ENCODE peak calls at places on chromosomes 16 and 17, in nine cellular contexts. C, K, W, G, M, H, X, J and A are unnamed samples.

GRCh38 chr16:83305092-83305491 is 502.7 kb upstream of the HSBP1 start:
- DNase-seq in C (no peak), K (no peak), W (no peak), G (peak), M (no peak), H (no peak), X (peak), J (no peak), A (no peak)

GRCh38 chr16:11004957-11005610 is 60.7 kb downstream of the CLEC16A start:
- DNase-seq in C (no peak), K (no peak), W (no peak), G (peak), M (no peak), H (no peak), X (no peak), J (no peak), A (no peak)

GRCh38 chr17:1590031-1590746 is 27.6 kb upstream of the PITPNA start:
- DNase-seq in C (no peak), K (no peak), W (no peak), G (peak), M (no peak), H (peak), X (peak), J (no peak), A (no peak)

GRCh38 chr17:79771276-79771675 is 6.7 kb upstream of the CBX2 start:
- DNase-seq in C (no peak), K (no peak), W (no peak), G (no peak), M (no peak), H (no peak), X (no peak), J (no peak), A (no peak)

GRCh38 chr17:21020622-21021021 is 22.2 kb downstream of the USP22 start:
- DNase-seq in C (no peak), K (no peak), W (no peak), G (no peak), M (no peak), H (no peak), X (no peak), J (no peak), A (no peak)

GRCh38 chr16:68643847-68644246 is 1.3 kb upstream of the CDH3 start:
- DNase-seq in C (no peak), K (no peak), W (no peak), G (no peak), M (no peak), H (no peak), X (no peak), J (no peak), A (no peak)

GRCh38 chr16:46857261-46857962 is 26.4 kb upstream of the C16orf87 start:
- DNase-seq in C (no peak), K (no peak), W (peak), G (no peak), M (peak), H (no peak), X (peak), J (no peak), A (no peak)

GRCh38 chr17:50779747-50780363 is 12.5 kb upstream of the ANKRD40CL start:
- DNase-seq in C (no peak), K (no peak), W (no peak), G (no peak), M (no peak), H (no peak), X (no peak), J (no peak), A (no peak)

GRCh38 chr16:48366165-48367093 is 18.8 kb downstream of the SIAH1 start:
- DNase-seq in C (no peak), K (peak), W (peak), G (peak), M (peak), H (no peak), X (peak), J (no peak), A (no peak)

GRCh38 chr16:2475413-2476344 is 752 bp downstream of the TBC1D24 start:
- DNase-seq in C (no peak), K (no peak), W (no peak), G (no peak), M (no peak), H (no peak), X (no peak), J (no peak), A (no peak)

GRCh38 chr17:44959821-44960523 is 8.1 kb downstream of the C1QL1 start:
- DNase-seq in C (no peak), K (no peak), W (no peak), G (no peak), M (no peak), H (no peak), X (no peak), J (no peak), A (no peak)

GRCh38 chr17:63497708-63498483 is 21.0 kb downstream of the ACE start:
- DNase-seq in C (no peak), K (no peak), W (no peak), G (no peak), M (no peak), H (no peak), X (no peak), J (no peak), A (no peak)

GRCh38 chr16:6864670-6865069 is 468.0 kb upstream of the RBFOX1 start:
- DNase-seq in C (no peak), K (no peak), W (no peak), G (no peak), M (no peak), H (no peak), X (no peak), J (no peak), A (no peak)

GRCh38 chr16:30761427-30761927 is 385 bp downstream of the CFAP119 start:
- DNase-seq in C (no peak), K (no peak), W (no peak), G (no peak), M (no peak), H (no peak), X (peak), J (no peak), A (no peak)

GRCh38 chr17:7997186-7997585 is 5.2 kb upstream of the GUCY2D start:
- DNase-seq in C (no peak), K (no peak), W (no peak), G (no peak), M (peak), H (peak), X (peak), J (no peak), A (no peak)

GRCh38 chr16:53666816-53667415 is 36.7 kb downstream of the RPGRIP1L start:
- DNase-seq in C (no peak), K (no peak), W (no peak), G (no peak), M (no peak), H (no peak), X (no peak), J (no peak), A (no peak)